ENCODE peak calls at places on chromosomes 6 and 20, in four cellular contexts. S is endodermal cell, U is fibroblast of lung, E is aorta. H is an unnamed sample.
A peak's percentile ranks its signal among the peaks of the same experiment; 100 is the strongest.

GRCh38 chr6:33080127-33081089 is 4.6 kb downstream of the HLA-DPB1 start:
- DNase-seq in S (peak; percentile 91), U (peak; percentile 49), E (peak; percentile 86), H (peak; percentile 91)

GRCh38 chr6:79466222-79466834 is 70.9 kb downstream of the LCA5 start:
- DNase-seq in S (no peak), U (peak; percentile 11), E (no peak), H (no peak)

GRCh38 chr6:1105833-1106400 is 206.0 kb upstream of the FOXQ1 start:
- DNase-seq in S (no peak), U (no peak), E (no peak), H (no peak)

GRCh38 chr6:1616556-1617463 is 7.1 kb downstream of the FOXC1 start:
- DNase-seq in S (peak; percentile 64), U (no peak), E (no peak), H (no peak)

GRCh38 chr6:5004373-5005037 is 668 bp upstream of the RPP40 start:
- DNase-seq in S (no peak), U (no peak), E (no peak), H (peak; percentile 21)

GRCh38 chr6:25578538-25578937 is 73.5 kb upstream of the SCGN start:
- DNase-seq in S (no peak), U (no peak), E (no peak), H (no peak)

GRCh38 chr6:70059047-70059719 is 192.8 kb downstream of the COL19A1 start:
- DNase-seq in S (no peak), U (no peak), E (no peak), H (no peak)

GRCh38 chr20:32652739-32653526 is 20.8 kb downstream of the C20orf203 start:
- DNase-seq in S (peak; percentile 95), U (peak; percentile 58), E (peak; percentile 94), H (peak; percentile 95)

GRCh38 chr6:72286911-72287311 is 335.0 kb upstream of the KCNQ5 start:
- DNase-seq in S (no peak), U (peak; percentile 78), E (no peak), H (no peak)

GRCh38 chr6:4316867-4317400 is 181.6 kb upstream of the ECI2 start:
- DNase-seq in S (no peak), U (peak; percentile 92), E (peak; percentile 76), H (peak; percentile 92)

DNA sequence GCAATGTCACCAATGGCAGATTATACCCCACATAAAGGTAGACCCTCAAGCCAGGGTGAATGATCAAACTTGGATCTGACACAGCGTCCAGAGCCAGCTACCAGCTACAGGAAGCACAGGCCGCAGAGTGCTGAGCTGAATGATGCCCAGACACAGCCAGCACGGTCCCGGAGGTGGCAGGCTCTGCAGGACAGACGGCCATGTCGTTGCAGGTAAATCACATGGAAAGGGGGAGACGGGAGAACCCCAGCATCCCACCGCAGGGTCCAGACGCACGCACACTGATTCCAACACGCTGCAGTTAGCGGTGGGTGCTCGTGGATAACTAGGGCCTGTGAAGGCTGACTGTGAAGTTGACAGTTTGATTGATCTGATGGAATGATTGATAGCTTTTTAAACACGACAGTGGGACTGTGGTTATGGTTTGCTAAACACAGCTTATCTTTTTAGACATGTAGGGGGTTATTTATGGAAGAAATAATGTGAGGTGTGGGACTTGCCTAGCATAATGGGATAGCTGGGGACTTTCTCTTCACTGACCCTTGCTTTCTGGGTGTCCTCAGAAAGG is 228.5 kb downstream of the ERMARD start:
- DNase-seq in S (no peak), U (no peak), E (peak; percentile 69), H (no peak)
- H3K9me3 ChIP-seq in S (no peaks in the 10 kb centered on the region), U (no peaks in the 10 kb centered on the region), E (no peaks in the 10 kb centered on the region), H (no peaks in the 10 kb centered on the region)

DNA sequence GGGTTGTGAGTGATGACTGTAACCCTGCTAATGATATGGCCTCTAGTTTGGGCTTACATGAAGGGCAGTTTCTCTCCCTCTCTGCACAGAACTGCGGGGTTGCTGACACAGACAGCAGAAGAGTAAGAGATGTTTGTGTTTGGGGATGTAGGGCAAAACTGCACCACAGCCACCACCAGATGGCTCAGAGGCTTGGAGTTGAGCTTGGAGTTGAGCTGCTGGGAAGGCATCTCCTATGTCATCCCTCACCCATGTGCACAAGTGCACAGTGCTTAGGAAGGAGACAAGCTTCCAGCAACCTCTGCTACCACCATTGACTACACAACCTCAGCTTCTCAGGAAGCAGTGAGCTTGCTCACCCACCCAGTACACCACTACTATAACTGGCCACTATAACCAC is 303.9 kb upstream of the DEFB112 start:
- DNase-seq in S (peak; percentile 73), U (no peak), E (no peak), H (no peak)
- H3K9me3 ChIP-seq in S (no peaks in the 10 kb centered on the region), U (no peaks in the 10 kb centered on the region), E (peaks cover 4% of the 10 kb centered on the region), H (no peaks in the 10 kb centered on the region)

GRCh38 chr6:148671952-148672351 is 74.9 kb upstream of the UST start:
- DNase-seq in S (no peak), U (no peak), E (no peak), H (no peak)
- H3K9me3 ChIP-seq in S (peaks cover 52% of the 10 kb centered on the region), U (no peaks in the 10 kb centered on the region), E (peaks cover 4% of the 10 kb centered on the region), H (peaks cover 36% of the 10 kb centered on the region)

DNA sequence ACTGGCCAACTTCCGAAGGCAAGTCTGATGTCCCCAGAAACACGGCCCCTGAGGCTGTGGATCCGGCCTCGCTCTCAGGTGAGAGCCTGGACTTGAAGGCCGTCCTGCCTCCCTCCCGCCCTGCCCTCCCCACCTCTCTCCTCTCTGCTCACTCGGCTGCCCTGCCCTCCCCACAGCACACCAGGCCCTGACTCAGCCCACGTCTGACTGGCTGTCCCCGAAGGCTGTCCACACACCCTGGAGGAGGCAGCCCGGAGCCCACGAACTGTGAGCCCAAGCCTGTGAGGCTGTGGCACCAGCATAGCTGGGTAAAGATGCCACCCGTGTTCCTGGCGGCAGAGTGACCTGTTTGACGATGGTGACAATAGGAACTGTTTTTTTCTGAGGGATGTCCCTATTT is 16.3 kb downstream of the GATA5 start:
- DNase-seq in S (no peak), U (no peak), E (no peak), H (no peak)
- H3K9me3 ChIP-seq in S (no peaks in the 10 kb centered on the region), U (no peaks in the 10 kb centered on the region), E (no peaks in the 10 kb centered on the region), H (no peaks in the 10 kb centered on the region)

GRCh38 chr6:165117121-165117520 is 192.3 kb downstream of the C6orf118 start:
- DNase-seq in S (no peak), U (peak; percentile 52), E (no peak), H (no peak)
- H3K9me3 ChIP-seq in S (peaks cover 19% of the 10 kb centered on the region), U (no peaks in the 10 kb centered on the region), E (no peaks in the 10 kb centered on the region), H (peaks cover 15% of the 10 kb centered on the region)

GRCh38 chr20:29878281-29878741 is 1379.2 kb upstream of the DEFB115 start:
- DNase-seq in S (peak; percentile 36), U (no peak), E (peak; percentile 84), H (peak; percentile 94)

GRCh38 chr20:29876911-29877285 is 1380.6 kb upstream of the DEFB115 start:
- DNase-seq in S (peak; percentile 40), U (no peak), E (peak; percentile 76), H (peak; percentile 93)

GRCh38 chr20:29874476-29875202 is 1382.8 kb upstream of the DEFB115 start:
- DNase-seq in S (no peak), U (no peak), E (peak; percentile 62), H (peak; percentile 91)

GRCh38 chr20:29878777-29879442 is 1378.6 kb upstream of the DEFB115 start:
- DNase-seq in S (peak; percentile 45), U (no peak), E (peak; percentile 81), H (peak; percentile 94)

DNA sequence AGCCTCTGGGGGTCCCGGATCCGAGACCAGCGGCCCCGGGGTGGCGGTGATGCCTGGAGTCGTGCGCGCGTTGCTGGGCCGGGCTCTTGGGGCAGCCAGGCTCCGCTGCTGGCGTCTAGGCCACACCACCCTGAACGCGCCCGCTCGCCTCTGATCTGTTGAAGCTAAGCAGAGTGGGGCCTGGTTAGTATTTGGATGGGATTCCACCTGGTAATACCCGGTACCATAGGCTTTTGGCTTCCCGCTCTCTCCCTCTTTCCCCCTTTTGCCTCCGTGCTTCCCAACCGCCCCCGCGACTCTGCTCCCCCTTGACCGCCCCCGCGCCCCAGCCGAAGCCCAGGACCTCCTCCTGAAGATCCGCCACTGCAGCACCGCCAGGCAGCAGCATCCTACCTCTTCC is 1383.5 kb upstream of the DEFB115 start:
- DNase-seq in S (peak; percentile 78), U (peak; percentile 49), E (peak; percentile 88), H (peak; percentile 91)
- H3K9me3 ChIP-seq in S (peaks cover 59% of the 10 kb centered on the region), U (no peaks in the 10 kb centered on the region), E (peaks cover 5% of the 10 kb centered on the region), H (no peaks in the 10 kb centered on the region)

DNA sequence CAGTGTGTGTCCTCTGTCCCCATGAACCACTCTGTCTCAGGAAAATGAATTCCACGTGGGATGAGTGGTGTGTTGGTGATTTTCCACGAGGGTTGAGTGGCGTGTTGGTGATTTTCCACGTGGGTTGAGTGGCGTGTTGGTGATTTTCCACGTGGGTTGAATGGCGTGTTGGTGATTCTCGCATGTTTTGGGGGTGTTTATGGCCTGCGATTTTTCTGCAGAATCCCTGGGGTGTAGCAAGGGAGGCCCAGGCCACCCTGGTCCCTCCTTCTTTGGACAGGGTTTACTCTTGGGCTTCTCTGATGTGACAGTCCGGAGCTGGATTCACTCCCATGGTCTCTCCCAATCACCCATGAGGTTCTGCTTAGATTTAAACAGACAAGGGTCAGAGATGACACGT is 90.6 kb upstream of the FRMD1 start:
- DNase-seq in S (peak; percentile 17), U (no peak), E (no peak), H (no peak)
- H3K9me3 ChIP-seq in S (no peaks in the 10 kb centered on the region), U (no peaks in the 10 kb centered on the region), E (no peaks in the 10 kb centered on the region), H (no peaks in the 10 kb centered on the region)

DNA sequence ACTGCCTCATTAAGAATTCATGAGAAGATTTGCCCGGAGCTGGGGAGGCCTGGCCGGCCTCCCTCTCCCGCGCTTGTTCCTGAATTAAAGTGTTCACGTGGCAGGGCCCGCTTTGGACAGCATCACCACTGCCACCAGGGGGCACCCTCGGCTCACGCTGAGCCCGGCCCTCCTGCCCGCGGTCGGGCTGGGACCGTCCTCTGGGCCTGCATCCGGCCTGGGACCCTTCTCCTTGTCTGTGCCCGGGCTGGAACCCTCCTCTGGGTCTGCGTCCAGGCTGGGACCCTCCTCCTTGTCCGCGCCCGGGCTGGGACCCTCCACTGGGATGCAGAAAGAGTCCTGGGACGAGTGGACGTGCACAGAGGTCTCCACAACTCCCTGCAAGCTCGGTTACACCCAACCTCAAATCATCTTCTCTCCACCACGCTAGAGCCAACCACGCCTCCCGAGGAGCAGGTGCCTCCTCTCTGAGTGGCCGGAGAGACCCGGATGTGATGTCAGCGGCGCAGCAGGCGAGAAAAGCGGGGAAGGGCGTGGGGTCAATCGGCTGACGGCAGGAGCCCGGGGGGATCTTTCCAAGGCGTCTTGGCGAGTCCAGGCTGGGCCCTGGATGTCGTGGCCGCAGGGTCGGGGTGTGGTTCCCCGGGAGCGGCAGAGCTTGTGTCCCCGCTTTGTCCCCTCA is 50.9 kb upstream of the DACT2 start:
- DNase-seq in S (peak; percentile 94), U (no peak), E (peak; percentile 96), H (no peak)
- H3K9me3 ChIP-seq in S (peaks cover 11% of the 10 kb centered on the region), U (no peaks in the 10 kb centered on the region), E (no peaks in the 10 kb centered on the region), H (no peaks in the 10 kb centered on the region)

H was measured in esophagus muscularis mucosa.